ENCODE peak calls at places on chromosomes 5 and 9, in nine cellular contexts. N is mesendoderm, Z is AG09319, V is suprapubic skin, I is Peyer's patch, W is endothelial cell, D is A172, M is foreskin fibroblast, Q is NCI-H2081. B is an unnamed sample.

GRCh38 chr9:86987900-86988299 is 40.6 kb upstream of the GAS1 start:
- DNase-seq in N (no peak), Z (no peak), V (no peak), I (no peak), W (no peak), D (no peak), M (no peak), Q (no peak), B (no peak)

GRCh38 chr5:168008555-168008954 is 282.9 kb upstream of the WWC1 start:
- DNase-seq in N (no peak), Z (no peak), V (no peak), I (no peak), W (no peak), D (no peak), M (no peak), Q (no peak), B (no peak)

GRCh38 chr5:124132843-124133242 is 613.6 kb downstream of the ZNF608 start:
- DNase-seq in N (no peak), Z (no peak), V (no peak), I (no peak), W (no peak), D (no peak), M (no peak), Q (peak), B (no peak)

GRCh38 chr5:132138260-132138659 is 64.7 kb downstream of the CSF2 start:
- DNase-seq in N (no peak), Z (no peak), V (no peak), I (no peak), W (no peak), D (no peak), M (peak), Q (no peak), B (no peak)

GRCh38 chr9:34046784-34047379 is 1.8 kb downstream of the UBAP2 start:
- DNase-seq in N (peak), Z (no peak), V (no peak), I (no peak), W (peak), D (no peak), M (no peak), Q (peak), B (no peak)

GRCh38 chr5:171750316-171750788 is 35.3 kb upstream of the SMIM23 start:
- DNase-seq in N (peak), Z (no peak), V (no peak), I (no peak), W (peak), D (no peak), M (peak), Q (no peak), B (no peak)

GRCh38 chr5:143229896-143230675 is 173.4 kb downstream of the NR3C1 start:
- DNase-seq in N (peak), Z (no peak), V (no peak), I (no peak), W (no peak), D (no peak), M (peak), Q (no peak), B (no peak)

GRCh38 chr9:113164536-113165300 is 13.9 kb downstream of the SLC31A2 start:
- DNase-seq in N (peak), Z (no peak), V (no peak), I (no peak), W (no peak), D (peak), M (peak), Q (no peak), B (no peak)

GRCh38 chr5:126920291-126920690 is 110.1 kb downstream of the MARCHF3 start:
- DNase-seq in N (no peak), Z (peak), V (no peak), I (no peak), W (no peak), D (no peak), M (peak), Q (no peak), B (no peak)

GRCh38 chr5:344668-345067 is 23.2 kb downstream of the AHRR start:
- DNase-seq in N (no peak), Z (no peak), V (no peak), I (no peak), W (no peak), D (no peak), M (no peak), Q (no peak), B (no peak)

GRCh38 chr5:38595149-38595725 is 38.8 kb upstream of the LIFR start:
- DNase-seq in N (peak), Z (peak), V (no peak), I (no peak), W (no peak), D (peak), M (peak), Q (no peak), B (no peak)

GRCh38 chr5:117255211-117256032 is 680.8 kb upstream of the SEMA6A start:
- DNase-seq in N (no peak), Z (no peak), V (no peak), I (no peak), W (no peak), D (no peak), M (no peak), Q (no peak), B (peak)

GRCh38 chr9:112334319-112334828 is 955 bp upstream of the PTBP3 start:
- DNase-seq in N (no peak), Z (no peak), V (no peak), I (peak), W (no peak), D (peak), M (peak), Q (peak), B (no peak)

GRCh38 chr5:171310816-171311697 is 2.0 kb downstream of the TLX3 start:
- DNase-seq in N (peak), Z (no peak), V (peak), I (no peak), W (peak), D (no peak), M (peak), Q (peak), B (no peak)

GRCh38 chr5:1291611-1292080 is 3.2 kb downstream of the TERT start:
- DNase-seq in N (no peak), Z (no peak), V (no peak), I (no peak), W (peak), D (no peak), M (no peak), Q (no peak), B (no peak)

GRCh38 chr5:133108481-133108921 is 56.7 kb downstream of the HSPA4 start:
- DNase-seq in N (no peak), Z (no peak), V (no peak), I (no peak), W (no peak), D (no peak), M (no peak), Q (no peak), B (no peak)

GRCh38 chr5:14168139-14168792 is 25.1 kb downstream of the TRIO start:
- DNase-seq in N (no peak), Z (no peak), V (no peak), I (no peak), W (no peak), D (no peak), M (no peak), Q (no peak), B (no peak)

GRCh38 chr5:37771203-37771611 is 68.6 kb downstream of the GDNF start:
- DNase-seq in N (no peak), Z (no peak), V (no peak), I (no peak), W (no peak), D (no peak), M (no peak), Q (no peak), B (no peak)

GRCh38 chr9:132937463-132937901 is 6.9 kb downstream of the TSC1 start:
- DNase-seq in N (no peak), Z (no peak), V (no peak), I (no peak), W (no peak), D (peak), M (no peak), Q (no peak), B (no peak)

GRCh38 chr9:3968891-3969290 is 331.0 kb downstream of the GLIS3 start:
- DNase-seq in N (no peak), Z (no peak), V (no peak), I (no peak), W (no peak), D (peak), M (no peak), Q (no peak), B (no peak)

GRCh38 chr5:57493034-57493433 is 10.4 kb upstream of the ACTBL2 start:
- DNase-seq in N (no peak), Z (no peak), V (no peak), I (no peak), W (no peak), D (no peak), M (no peak), Q (no peak), B (no peak)

B was measured in NCI-H2227 treated with DMSO at 0.1 percent for 48 hours.